ENCODE peak calls at places on chromosomes 16 and 17, in six cellular contexts. L is HCT116, X is heart left ventricle, B is A549, O is upper lobe of left lung, W is body of pancreas. K is an unnamed sample.

GRCh38 chr17:40462343-40463121 is 19.3 kb downstream of the IGFBP4 start:
- ATAC-seq in L (no peak), X (no peak), B (peak; percentile 2), O (peak; percentile 2), W (peak; percentile 8), K (no peak)

GRCh38 chr17:60622961-60623360 is 23.0 kb downstream of the PPM1D start:
- ATAC-seq in L (no peak), X (no peak), B (no peak), O (no peak), W (no peak), K (no peak)

GRCh38 chr17:63688396-63689020 is 11.4 kb downstream of the LIMD2 start:
- ATAC-seq in L (no peak), X (no peak), B (peak; percentile 17), O (no peak), W (no peak), K (no peak)

GRCh38 chr17:80565347-80566053 is 20.9 kb downstream of the RPTOR start:
- ATAC-seq in L (peak; percentile 32), X (no peak), B (peak; percentile 32), O (peak; percentile 40), W (no peak), K (no peak)

GRCh38 chr16:9821970-9822369 is 360.3 kb downstream of the GRIN2A start:
- ATAC-seq in L (no peak), X (no peak), B (no peak), O (no peak), W (no peak), K (no peak)

GRCh38 chr17:64212122-64212521 is 50.9 kb downstream of the TEX2 start:
- ATAC-seq in L (no peak), X (no peak), B (no peak), O (no peak), W (no peak), K (no peak)

GRCh38 chr17:10623786-10624338 is 33.2 kb downstream of the MYH3 start:
- ATAC-seq in L (no peak), X (no peak), B (no peak), O (no peak), W (no peak), K (no peak)

GRCh38 chr17:5381542-5381941 is 37.9 kb downstream of the NUP88 start:
- ATAC-seq in L (no peak), X (no peak), B (no peak), O (peak; percentile 8), W (no peak), K (peak; percentile 19)

GRCh38 chr17:3222505-3222904 is 15.0 kb downstream of the OR1A1 start:
- ATAC-seq in L (no peak), X (no peak), B (no peak), O (no peak), W (no peak), K (no peak)

GRCh38 chr16:1171854-1172428 is 19.0 kb downstream of the CACNA1H start:
- ATAC-seq in L (no peak), X (no peak), B (no peak), O (no peak), W (no peak), K (peak; percentile 26)

GRCh38 chr17:4105232-4105631 is 37.6 kb downstream of the ZZEF1 start:
- ATAC-seq in L (no peak), X (no peak), B (no peak), O (no peak), W (no peak), K (no peak)

GRCh38 chr17:7393613-7394451 is 493 bp downstream of the PLSCR3 start:
- ATAC-seq in L (peak; percentile 35), X (no peak), B (peak; percentile 56), O (peak; percentile 39), W (peak; percentile 9), K (peak; percentile 13)

GRCh38 chr17:43784068-43784467 is 3.8 kb downstream of the CFAP97D1 start:
- ATAC-seq in L (no peak), X (no peak), B (no peak), O (peak; percentile 40), W (no peak), K (no peak)

GRCh38 chr17:32859857-32860525 is 16.9 kb downstream of the MYO1D start:
- ATAC-seq in L (no peak), X (no peak), B (no peak), O (no peak), W (no peak), K (no peak)

GRCh38 chr16:3158014-3158497 is 23.2 kb downstream of the ZNF213 start:
- ATAC-seq in L (peak; percentile 6), X (no peak), B (peak; percentile 29), O (peak; percentile 45), W (peak; percentile 47), K (peak; percentile 21)

GRCh38 chr16:22366371-22366770 is 8.0 kb downstream of the CDR2 start:
- ATAC-seq in L (no peak), X (no peak), B (no peak), O (no peak), W (no peak), K (no peak)
- TF ChIP-seq POLR2A in L (no peak), X (no peak), B (no peak), O (no peak), W (no peak), K (no peak)

GRCh38 chr16:53982631-53983042 is 278.7 kb downstream of the FTO start:
- ATAC-seq in L (no peak), X (no peak), B (no peak), O (no peak), W (no peak), K (no peak)
- H3K4me3 ChIP-seq in L (no peak overlapping the region), X (no peak overlapping the region), B (no peak overlapping the region), O (no peak overlapping the region), W (no peak overlapping the region), K (no peak overlapping the region)

DNA sequence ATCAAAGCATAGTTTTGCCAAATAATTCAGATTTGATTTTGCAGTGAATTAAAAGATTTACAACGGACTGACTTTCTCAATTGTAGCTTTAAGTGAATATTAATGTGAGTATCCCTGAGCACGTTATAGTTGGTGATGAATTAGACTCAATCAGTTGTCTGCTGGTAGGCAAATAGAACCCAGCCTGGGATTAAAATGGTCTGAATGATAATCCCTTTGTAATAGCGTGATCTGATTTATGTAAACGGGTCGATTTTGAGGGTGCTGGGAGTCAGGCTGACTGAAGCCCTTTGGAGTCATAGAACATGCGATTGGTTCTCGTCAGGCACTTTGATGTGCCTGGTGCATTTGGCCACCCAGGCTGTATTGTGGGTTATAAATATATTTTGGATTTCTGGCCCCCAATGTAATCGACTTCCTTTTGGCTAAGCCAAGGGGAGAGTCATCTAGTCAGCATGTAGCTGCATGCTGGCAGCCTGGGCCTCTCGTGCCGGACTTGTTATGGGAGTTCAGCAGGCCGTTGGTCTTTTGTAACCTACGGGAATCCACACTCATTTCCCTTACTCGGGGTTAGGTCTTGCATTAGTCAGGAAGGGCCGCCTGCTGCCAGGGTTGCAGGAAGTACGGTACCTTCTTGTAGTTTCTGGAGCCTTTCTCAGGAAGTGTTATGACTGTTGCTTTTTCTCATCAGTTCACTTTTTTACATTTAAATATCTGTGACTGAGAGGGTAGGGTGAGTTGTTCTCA is 5.4 kb downstream of the PGS1 start:
- ATAC-seq in L (no peak), X (peak; percentile 61), B (no peak), O (peak; percentile 79), W (peak; percentile 62), K (peak; percentile 88)
- TF ChIP-seq POLR2A in L (no peak), X (no peak), B (no peak), O (no peak), W (peak; percentile 28), K (no peak)

DNA sequence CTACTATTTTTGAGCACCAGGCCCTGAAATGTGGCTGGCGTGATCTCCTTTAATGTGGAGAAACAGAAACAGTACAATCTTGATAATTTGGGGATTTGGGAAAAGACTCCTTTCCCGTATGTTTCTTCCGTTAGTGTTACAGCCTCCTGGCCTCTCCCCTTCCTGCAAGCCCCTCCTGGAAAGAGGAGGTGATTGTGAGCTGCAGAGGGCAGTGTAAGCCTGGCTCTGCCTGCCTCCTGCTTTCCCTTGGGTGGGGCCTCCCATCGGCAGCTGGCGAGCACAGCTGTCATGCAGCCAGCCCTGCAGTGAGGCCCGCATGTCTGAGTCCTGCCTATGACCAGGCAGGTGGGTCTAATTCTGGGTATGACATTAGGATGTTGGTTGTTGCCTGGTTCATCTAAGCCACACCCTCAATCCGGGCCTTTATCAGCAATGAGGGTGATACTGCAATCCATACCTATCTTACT is 48.7 kb upstream of the WSB1 start:
- ATAC-seq in L (peak; percentile 99), X (peak; percentile 92), B (peak; percentile 95), O (peak; percentile 90), W (peak; percentile 71), K (peak; percentile 87)
- H3K4me3 ChIP-seq in L (peak overlapping the region; percentile 1), X (no peak overlapping the region), B (no peak overlapping the region), O (no peak overlapping the region), W (no peak overlapping the region), K (peak overlapping the region; percentile 16)

DNA sequence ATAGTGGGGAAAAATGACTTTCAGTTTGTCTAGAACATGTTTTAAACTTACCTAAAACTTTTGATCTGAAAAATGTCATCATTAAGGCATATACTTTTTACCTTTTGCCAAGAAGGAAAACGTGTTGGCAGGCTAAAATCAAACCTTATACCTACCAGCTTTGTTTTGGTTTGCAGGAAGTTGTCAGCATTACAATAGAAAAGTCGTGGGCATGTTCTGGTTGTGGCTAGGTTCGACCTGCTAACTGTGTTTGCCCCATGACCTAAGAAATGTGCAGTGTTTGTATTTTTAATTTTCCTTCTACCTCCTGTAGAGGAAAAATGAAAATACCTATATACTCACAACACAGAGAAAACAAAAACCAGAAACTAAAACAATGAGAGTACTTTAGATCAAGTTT is 13.0 kb downstream of the SKAP1 start:
- ATAC-seq in L (no peak), X (no peak), B (no peak), O (no peak), W (no peak), K (no peak)
- TF ChIP-seq POLR2A in L (no peak), X (no peak), B (no peak), O (no peak), W (no peak), K (no peak)

GRCh38 chr17:35371934-35372333 is 1.5 kb downstream of the SLFN11 start:
- ATAC-seq in L (no peak), X (no peak), B (no peak), O (no peak), W (no peak), K (no peak)
- H3K4me3 ChIP-seq in L (no peak overlapping the region), X (peak overlapping the region; percentile 75), B (no peak overlapping the region), O (no peak overlapping the region), W (no peak overlapping the region), K (no peak overlapping the region)

DNA sequence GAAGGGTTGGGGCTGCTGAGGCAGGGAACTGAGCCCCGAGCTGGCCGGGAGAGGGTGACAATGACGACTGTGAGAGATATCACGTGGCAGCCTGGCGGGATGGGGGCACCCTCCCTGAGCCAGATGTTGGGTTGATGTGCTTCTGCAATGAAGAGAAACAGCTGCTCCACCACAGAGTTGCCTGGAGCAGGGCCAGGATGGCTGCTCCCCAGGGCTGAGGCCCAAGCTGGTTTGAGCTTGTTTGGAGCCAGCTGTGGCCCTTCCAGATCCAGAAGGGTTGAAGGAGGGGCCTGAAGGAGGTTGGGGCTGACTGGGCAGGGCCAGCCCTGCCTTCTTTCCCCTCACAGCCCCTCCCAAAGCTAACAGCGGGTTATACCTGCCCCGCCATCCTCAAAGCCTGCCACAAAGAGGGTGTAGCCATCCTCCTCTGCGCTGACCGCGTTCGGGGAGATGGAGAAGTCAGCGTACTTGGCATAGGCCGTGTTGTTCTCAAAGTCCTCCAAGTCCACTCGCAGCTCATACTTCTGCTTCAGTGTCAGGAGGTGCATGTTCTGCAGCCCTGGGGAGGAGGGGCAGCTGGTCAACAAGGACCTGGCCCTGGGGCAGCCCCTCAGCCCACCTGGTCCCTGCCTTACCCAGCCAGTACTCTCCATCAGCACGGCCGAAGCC is 2.1 kb downstream of the MFAP4 start:
- ATAC-seq in L (no peak), X (peak; percentile 48), B (peak; percentile 13), O (peak; percentile 48), W (peak; percentile 16), K (peak; percentile 74)
- TF ChIP-seq POLR2A in L (no peak), X (no peak), B (no peak), O (no peak), W (no peak), K (peak; percentile 38)